ENCODE peak calls at places on chromosome 2, in ten cellular contexts. One of them, this sample, is unnamed.

GRCh38 chr2:165401285-165401852 is 68.1 kb upstream of the CSRNP3 start:
- DNase-seq in gastrocnemius medialis: no peak
- DNase-seq in brain microvascular endothelial cell: peak
- DNase-seq in lung: no peak
- DNase-seq in body of pancreas: no peak
- DNase-seq in astrocyte: peak
- DNase-seq in neural progenitor cell: peak
- DNase-seq in AG04450: peak
- DNase-seq in PC-3: peak
- DNase-seq in left ventricle myocardium inferior: no peak
- DNase-seq in this sample: peak

GRCh38 chr2:74984017-74984416 is 25.6 kb downstream of the POLE4 start:
- DNase-seq in left ventricle myocardium inferior: no peak
- DNase-seq in body of pancreas: no peak
- DNase-seq in AG04450: no peak
- DNase-seq in lung: no peak
- DNase-seq in gastrocnemius medialis: no peak
- DNase-seq in astrocyte: no peak
- DNase-seq in PC-3: no peak
- DNase-seq in brain microvascular endothelial cell: no peak
- DNase-seq in neural progenitor cell: no peak
- DNase-seq in this sample: no peak

GRCh38 chr2:238694136-238694755 is 153.6 kb upstream of the TWIST2 start:
- DNase-seq in neural progenitor cell: no peak
- DNase-seq in PC-3: no peak
- DNase-seq in brain microvascular endothelial cell: no peak
- DNase-seq in left ventricle myocardium inferior: no peak
- DNase-seq in AG04450: no peak
- DNase-seq in body of pancreas: no peak
- DNase-seq in lung: no peak
- DNase-seq in gastrocnemius medialis: no peak
- DNase-seq in astrocyte: no peak
- DNase-seq in this sample: no peak

GRCh38 chr2:30208453-30208852 is 22.9 kb upstream of the LBH start:
- DNase-seq in brain microvascular endothelial cell: peak
- DNase-seq in astrocyte: peak
- DNase-seq in body of pancreas: peak
- DNase-seq in PC-3: peak
- DNase-seq in neural progenitor cell: peak
- DNase-seq in gastrocnemius medialis: peak
- DNase-seq in lung: peak
- DNase-seq in AG04450: peak
- DNase-seq in left ventricle myocardium inferior: peak
- DNase-seq in this sample: no peak

GRCh38 chr2:241851325-241852115 is 7.2 kb downstream of the PDCD1 start:
- DNase-seq in brain microvascular endothelial cell: no peak
- DNase-seq in body of pancreas: no peak
- DNase-seq in left ventricle myocardium inferior: no peak
- DNase-seq in gastrocnemius medialis: no peak
- DNase-seq in neural progenitor cell: no peak
- DNase-seq in lung: no peak
- DNase-seq in astrocyte: no peak
- DNase-seq in PC-3: no peak
- DNase-seq in AG04450: no peak
- DNase-seq in this sample: no peak

GRCh38 chr2:142165790-142166189 is 35.0 kb upstream of the LRP1B start:
- DNase-seq in astrocyte: peak
- DNase-seq in lung: no peak
- DNase-seq in body of pancreas: no peak
- DNase-seq in gastrocnemius medialis: no peak
- DNase-seq in brain microvascular endothelial cell: peak
- DNase-seq in AG04450: peak
- DNase-seq in neural progenitor cell: peak
- DNase-seq in PC-3: peak
- DNase-seq in left ventricle myocardium inferior: no peak
- DNase-seq in this sample: peak

GRCh38 chr2:73896362-73897239 is 3.8 kb downstream of the ACTG2 start:
- DNase-seq in lung: no peak
- DNase-seq in neural progenitor cell: no peak
- DNase-seq in astrocyte: peak
- DNase-seq in gastrocnemius medialis: no peak
- DNase-seq in AG04450: no peak
- DNase-seq in body of pancreas: no peak
- DNase-seq in brain microvascular endothelial cell: peak
- DNase-seq in left ventricle myocardium inferior: no peak
- DNase-seq in PC-3: no peak
- DNase-seq in this sample: no peak

GRCh38 chr2:142915502-142915901 is 38.0 kb downstream of the KYNU start:
- DNase-seq in body of pancreas: no peak
- DNase-seq in neural progenitor cell: no peak
- DNase-seq in PC-3: peak
- DNase-seq in astrocyte: no peak
- DNase-seq in AG04450: no peak
- DNase-seq in lung: no peak
- DNase-seq in brain microvascular endothelial cell: no peak
- DNase-seq in left ventricle myocardium inferior: no peak
- DNase-seq in gastrocnemius medialis: no peak
- DNase-seq in this sample: no peak

DNA sequence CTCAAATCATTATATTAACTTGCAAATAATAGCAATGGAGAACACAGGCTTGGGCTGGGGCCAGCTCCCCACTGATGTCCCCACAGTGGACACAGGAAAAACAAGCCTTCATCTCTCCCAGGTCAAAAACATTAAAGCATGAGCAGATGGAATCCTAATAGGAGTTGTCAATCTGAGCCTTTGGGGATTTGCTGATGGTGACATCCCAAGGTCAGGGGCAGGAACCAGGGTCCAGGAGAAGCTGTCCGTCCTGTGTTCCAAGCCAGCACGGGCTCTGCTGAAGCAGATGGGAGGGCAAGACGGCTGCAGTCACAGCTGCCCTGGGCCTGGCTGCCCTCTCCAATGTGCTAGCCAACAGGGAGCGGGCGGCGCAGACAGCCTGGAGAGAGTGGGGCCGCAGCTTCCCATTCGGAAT is 135.5 kb downstream of the NDUFA10 start:
- DNase-seq in brain microvascular endothelial cell: no peak
- DNase-seq in lung: no peak
- DNase-seq in gastrocnemius medialis: no peak
- DNase-seq in body of pancreas: no peak
- DNase-seq in AG04450: no peak
- DNase-seq in PC-3: no peak
- DNase-seq in left ventricle myocardium inferior: peak
- DNase-seq in astrocyte: no peak
- DNase-seq in neural progenitor cell: no peak
- DNase-seq in this sample: no peak
- H3K27ac ChIP-seq in brain microvascular endothelial cell: no peak
- H3K27ac ChIP-seq in lung: no peak
- H3K27ac ChIP-seq in gastrocnemius medialis: no peak
- H3K27ac ChIP-seq in body of pancreas: no peak
- H3K27ac ChIP-seq in AG04450: no peak
- H3K27ac ChIP-seq in PC-3: no peak
- H3K27ac ChIP-seq in left ventricle myocardium inferior: no peak
- H3K27ac ChIP-seq in astrocyte: no peak
- H3K27ac ChIP-seq in neural progenitor cell: no peak
- H3K27ac ChIP-seq in this sample: no peak

DNA sequence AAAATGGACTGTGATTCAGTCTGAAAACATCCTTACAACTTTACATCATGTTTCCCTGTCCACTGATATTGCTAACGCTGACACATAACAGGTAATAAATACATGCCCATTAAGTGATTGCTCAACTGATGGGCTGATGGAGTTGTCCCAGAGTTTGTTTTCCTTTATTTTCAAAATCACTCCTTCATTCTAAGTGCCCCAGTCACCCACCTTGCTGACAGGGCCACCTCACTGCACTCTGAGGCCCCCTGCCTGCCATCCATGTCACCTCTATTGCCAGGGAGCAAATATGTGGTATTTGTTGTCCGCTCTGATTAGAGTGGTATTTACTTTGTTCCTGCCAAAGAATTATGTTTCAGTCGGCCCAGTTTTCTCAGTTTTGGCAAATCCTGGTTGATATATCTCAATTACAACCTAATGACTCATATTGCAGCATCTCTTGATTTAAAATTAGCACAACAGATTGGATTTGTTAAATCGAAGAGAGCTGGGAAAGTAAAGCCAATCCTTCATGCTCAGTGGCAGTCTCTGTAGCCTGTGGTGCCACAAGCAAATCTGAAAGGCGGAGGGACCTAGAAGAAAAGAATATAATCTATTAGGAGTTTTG is 105.1 kb downstream of the RDH14 start:
- DNase-seq in body of pancreas: no peak
- DNase-seq in gastrocnemius medialis: peak
- DNase-seq in astrocyte: peak
- DNase-seq in PC-3: peak
- DNase-seq in neural progenitor cell: peak
- DNase-seq in brain microvascular endothelial cell: peak
- DNase-seq in lung: no peak
- DNase-seq in left ventricle myocardium inferior: no peak
- DNase-seq in AG04450: no peak
- DNase-seq in this sample: no peak
- H3K27ac ChIP-seq in body of pancreas: no peak
- H3K27ac ChIP-seq in gastrocnemius medialis: peak
- H3K27ac ChIP-seq in astrocyte: no peak
- H3K27ac ChIP-seq in PC-3: no peak
- H3K27ac ChIP-seq in neural progenitor cell: no peak
- H3K27ac ChIP-seq in brain microvascular endothelial cell: peak
- H3K27ac ChIP-seq in lung: no peak
- H3K27ac ChIP-seq in left ventricle myocardium inferior: peak
- H3K27ac ChIP-seq in AG04450: peak
- H3K27ac ChIP-seq in this sample: peak

GRCh38 chr2:109703798-109704197 is 89.6 kb downstream of the SOWAHC start:
- DNase-seq in PC-3: no peak
- DNase-seq in lung: no peak
- DNase-seq in astrocyte: no peak
- DNase-seq in gastrocnemius medialis: no peak
- DNase-seq in neural progenitor cell: no peak
- DNase-seq in AG04450: no peak
- DNase-seq in brain microvascular endothelial cell: no peak
- DNase-seq in left ventricle myocardium inferior: no peak
- DNase-seq in body of pancreas: no peak
- DNase-seq in this sample: no peak

GRCh38 chr2:109700680-109701274 is 86.6 kb downstream of the SOWAHC start:
- DNase-seq in PC-3: no peak
- DNase-seq in astrocyte: no peak
- DNase-seq in body of pancreas: no peak
- DNase-seq in brain microvascular endothelial cell: no peak
- DNase-seq in neural progenitor cell: no peak
- DNase-seq in gastrocnemius medialis: no peak
- DNase-seq in lung: no peak
- DNase-seq in left ventricle myocardium inferior: no peak
- DNase-seq in AG04450: no peak
- DNase-seq in this sample: no peak

GRCh38 chr2:109701362-109701761 is 87.2 kb downstream of the SOWAHC start:
- DNase-seq in gastrocnemius medialis: no peak
- DNase-seq in left ventricle myocardium inferior: no peak
- DNase-seq in AG04450: no peak
- DNase-seq in lung: no peak
- DNase-seq in PC-3: no peak
- DNase-seq in astrocyte: peak
- DNase-seq in brain microvascular endothelial cell: no peak
- DNase-seq in body of pancreas: no peak
- DNase-seq in neural progenitor cell: peak
- DNase-seq in this sample: no peak

GRCh38 chr2:109703076-109703475 is 88.9 kb downstream of the SOWAHC start:
- DNase-seq in PC-3: peak
- DNase-seq in brain microvascular endothelial cell: no peak
- DNase-seq in left ventricle myocardium inferior: no peak
- DNase-seq in astrocyte: peak
- DNase-seq in lung: no peak
- DNase-seq in AG04450: no peak
- DNase-seq in neural progenitor cell: no peak
- DNase-seq in body of pancreas: no peak
- DNase-seq in gastrocnemius medialis: no peak
- DNase-seq in this sample: no peak

GRCh38 chr2:109702250-109702985 is 88.3 kb downstream of the SOWAHC start:
- DNase-seq in PC-3: peak
- DNase-seq in lung: no peak
- DNase-seq in AG04450: no peak
- DNase-seq in left ventricle myocardium inferior: no peak
- DNase-seq in body of pancreas: no peak
- DNase-seq in neural progenitor cell: no peak
- DNase-seq in astrocyte: peak
- DNase-seq in brain microvascular endothelial cell: peak
- DNase-seq in gastrocnemius medialis: no peak
- DNase-seq in this sample: peak
- H3K27ac ChIP-seq in PC-3: peak
- H3K27ac ChIP-seq in lung: peak
- H3K27ac ChIP-seq in AG04450: no peak
- H3K27ac ChIP-seq in left ventricle myocardium inferior: no peak
- H3K27ac ChIP-seq in body of pancreas: peak
- H3K27ac ChIP-seq in neural progenitor cell: no peak
- H3K27ac ChIP-seq in astrocyte: peak
- H3K27ac ChIP-seq in brain microvascular endothelial cell: no peak
- H3K27ac ChIP-seq in gastrocnemius medialis: no peak
- H3K27ac ChIP-seq in this sample: peak

GRCh38 chr2:71831208-71831577 is 316.5 kb downstream of the CYP26B1 start:
- DNase-seq in astrocyte: peak
- DNase-seq in lung: no peak
- DNase-seq in neural progenitor cell: no peak
- DNase-seq in AG04450: peak
- DNase-seq in gastrocnemius medialis: peak
- DNase-seq in body of pancreas: no peak
- DNase-seq in brain microvascular endothelial cell: peak
- DNase-seq in left ventricle myocardium inferior: peak
- DNase-seq in PC-3: peak
- DNase-seq in this sample: no peak

GRCh38 chr2:71833272-71833671 is 314.4 kb downstream of the CYP26B1 start:
- DNase-seq in brain microvascular endothelial cell: no peak
- DNase-seq in gastrocnemius medialis: no peak
- DNase-seq in lung: no peak
- DNase-seq in astrocyte: no peak
- DNase-seq in AG04450: no peak
- DNase-seq in neural progenitor cell: no peak
- DNase-seq in PC-3: no peak
- DNase-seq in left ventricle myocardium inferior: no peak
- DNase-seq in body of pancreas: no peak
- DNase-seq in this sample: no peak

GRCh38 chr2:71832388-71832787 is 315.3 kb downstream of the CYP26B1 start:
- DNase-seq in neural progenitor cell: no peak
- DNase-seq in body of pancreas: no peak
- DNase-seq in left ventricle myocardium inferior: no peak
- DNase-seq in brain microvascular endothelial cell: no peak
- DNase-seq in astrocyte: no peak
- DNase-seq in lung: no peak
- DNase-seq in gastrocnemius medialis: no peak
- DNase-seq in PC-3: no peak
- DNase-seq in AG04450: no peak
- DNase-seq in this sample: no peak

GRCh38 chr2:71833855-71834554 is 313.7 kb downstream of the CYP26B1 start:
- DNase-seq in body of pancreas: no peak
- DNase-seq in astrocyte: no peak
- DNase-seq in lung: no peak
- DNase-seq in brain microvascular endothelial cell: no peak
- DNase-seq in neural progenitor cell: no peak
- DNase-seq in PC-3: peak
- DNase-seq in left ventricle myocardium inferior: peak
- DNase-seq in gastrocnemius medialis: peak
- DNase-seq in AG04450: no peak
- DNase-seq in this sample: no peak

GRCh38 chr2:71832844-71833243 is 314.8 kb downstream of the CYP26B1 start:
- DNase-seq in left ventricle myocardium inferior: no peak
- DNase-seq in PC-3: no peak
- DNase-seq in lung: no peak
- DNase-seq in gastrocnemius medialis: no peak
- DNase-seq in brain microvascular endothelial cell: no peak
- DNase-seq in neural progenitor cell: no peak
- DNase-seq in AG04450: no peak
- DNase-seq in astrocyte: no peak
- DNase-seq in body of pancreas: no peak
- DNase-seq in this sample: no peak
- H3K27ac ChIP-seq in left ventricle myocardium inferior: no peak
- H3K27ac ChIP-seq in PC-3: no peak
- H3K27ac ChIP-seq in lung: no peak
- H3K27ac ChIP-seq in gastrocnemius medialis: no peak
- H3K27ac ChIP-seq in brain microvascular endothelial cell: peak
- H3K27ac ChIP-seq in neural progenitor cell: no peak
- H3K27ac ChIP-seq in AG04450: no peak
- H3K27ac ChIP-seq in astrocyte: peak
- H3K27ac ChIP-seq in body of pancreas: no peak
- H3K27ac ChIP-seq in this sample: no peak

This sample was measured in epithelial cell of prostate.